ENCODE peak calls at places on chromosomes 5 and 9, in ten cellular contexts. K is activated CD8-positive, alpha-beta T cell treated with anti-CD3 and anti-CD28 coated beads, Interleukin-2, amount 10 ng/mL, durations not matched to agents 7 days and 5 days; Y is AG04449; U is amniotic epithelial cell; L is GM04504; C is adipocyte; S is fibroblast of mammary gland; Q is NT2/D1; Z is pancreas; P is SW 1271. J is an unnamed sample.

GRCh38 chr9:84991506-84991855 is 322.0 kb downstream of the NTRK2 start:
- DNase-seq in K (no peak), Y (no peak), U (no peak), L (no peak), C (no peak), S (no peak), Q (no peak), Z (no peak), P (no peak), J (no peak)

GRCh38 chr5:137097203-137097602 is 401.9 kb downstream of the SPOCK1 start:
- DNase-seq in K (no peak), Y (no peak), U (no peak), L (no peak), C (no peak), S (no peak), Q (no peak), Z (no peak), P (no peak), J (no peak)

GRCh38 chr5:141084487-141084989 is 9.9 kb upstream of the PCDHB2 start:
- DNase-seq in K (peak), Y (no peak), U (peak), L (peak), C (peak), S (peak), Q (no peak), Z (peak), P (peak), J (peak)

GRCh38 chr5:51380603-51381207 is 2.5 kb upstream of the ISL1 start:
- DNase-seq in K (no peak), Y (no peak), U (peak), L (no peak), C (peak), S (peak), Q (no peak), Z (no peak), P (no peak), J (peak)

GRCh38 chr9:35669331-35670145 is 4.2 kb upstream of the CA9 start:
- DNase-seq in K (no peak), Y (no peak), U (peak), L (no peak), C (no peak), S (peak), Q (no peak), Z (no peak), P (no peak), J (peak)

GRCh38 chr9:92764381-92764987 is at the start of gene BICD2:
- DNase-seq in K (no peak), Y (no peak), U (no peak), L (no peak), C (peak), S (no peak), Q (no peak), Z (no peak), P (no peak), J (no peak)

GRCh38 chr9:23822331-23823169 is 3.5 kb downstream of the ELAVL2 start:
- DNase-seq in K (no peak), Y (no peak), U (no peak), L (no peak), C (no peak), S (no peak), Q (no peak), Z (peak), P (no peak), J (no peak)

GRCh38 chr5:151642472-151643140 is 44.1 kb downstream of the SPARC start:
- DNase-seq in K (no peak), Y (no peak), U (no peak), L (no peak), C (no peak), S (no peak), Q (no peak), Z (no peak), P (no peak), J (no peak)

GRCh38 chr9:71663216-71663615 is 105.1 kb downstream of the CEMIP2 start:
- DNase-seq in K (no peak), Y (no peak), U (peak), L (no peak), C (no peak), S (no peak), Q (peak), Z (no peak), P (no peak), J (peak)

J was measured in fibroblast of villous mesenchyme.